ENCODE peak calls at places on chromosome 18, in seven cellular contexts. X, F, G, P, V, K and M are unnamed samples.

GRCh38 chr18:37441821-37442220 is 123.8 kb downstream of the CELF4 start:
- DNase-seq in X (no peak), F (no peak), G (no peak), P (no peak), V (no peak), K (no peak), M (no peak)

GRCh38 chr18:3119401-3120323 is 100.1 kb downstream of the MYOM1 start:
- DNase-seq in X (no peak), F (no peak), G (peak), P (peak), V (peak), K (no peak), M (no peak)

GRCh38 chr18:10226971-10227370 is 227.5 kb upstream of the APCDD1 start:
- DNase-seq in X (no peak), F (no peak), G (no peak), P (peak), V (no peak), K (no peak), M (no peak)

GRCh38 chr18:31738460-31739407 is 21.9 kb downstream of the SLC25A52 start:
- DNase-seq in X (no peak), F (no peak), G (peak), P (no peak), V (no peak), K (no peak), M (no peak)

GRCh38 chr18:35605686-35606417 is 24.3 kb downstream of the GALNT1 start:
- DNase-seq in X (no peak), F (no peak), G (no peak), P (no peak), V (no peak), K (no peak), M (no peak)

GRCh38 chr18:48408727-48409590 is at the start of gene ZBTB7C:
- DNase-seq in X (peak), F (peak), G (no peak), P (no peak), V (peak), K (peak), M (no peak)

GRCh38 chr18:79426376-79427300 is 30.9 kb downstream of the NFATC1 start:
- DNase-seq in X (no peak), F (no peak), G (no peak), P (no peak), V (no peak), K (no peak), M (no peak)

GRCh38 chr18:8866679-8867078 is 161.3 kb downstream of the MTCL1 start:
- DNase-seq in X (no peak), F (no peak), G (no peak), P (no peak), V (no peak), K (no peak), M (no peak)

GRCh38 chr18:12842459-12843380 is 41.3 kb downstream of the PTPN2 start:
- DNase-seq in X (no peak), F (no peak), G (no peak), P (no peak), V (no peak), K (no peak), M (no peak)

GRCh38 chr18:9574473-9575115 is 39.8 kb downstream of the PPP4R1 start:
- DNase-seq in X (no peak), F (no peak), G (no peak), P (no peak), V (no peak), K (no peak), M (no peak)

GRCh38 chr18:77114070-77114563 is 18.5 kb downstream of the MBP start:
- DNase-seq in X (no peak), F (no peak), G (no peak), P (no peak), V (no peak), K (no peak), M (no peak)

GRCh38 chr18:2540575-2540974 is 30.7 kb downstream of the METTL4 start:
- DNase-seq in X (no peak), F (no peak), G (no peak), P (no peak), V (no peak), K (no peak), M (no peak)

GRCh38 chr18:9379118-9379517 is 44.5 kb downstream of the TWSG1 start:
- DNase-seq in X (no peak), F (no peak), G (no peak), P (no peak), V (no peak), K (no peak), M (no peak)

GRCh38 chr18:10476430-10476829 is 22.0 kb downstream of the APCDD1 start:
- DNase-seq in X (no peak), F (peak), G (no peak), P (peak), V (no peak), K (no peak), M (no peak)

GRCh38 chr18:2240311-2240705 is 331.0 kb downstream of the METTL4 start:
- DNase-seq in X (no peak), F (no peak), G (no peak), P (no peak), V (no peak), K (no peak), M (no peak)

GRCh38 chr18:41666251-41666650 is 288.8 kb upstream of the PIK3C3 start:
- DNase-seq in X (no peak), F (no peak), G (no peak), P (no peak), V (no peak), K (no peak), M (no peak)

GRCh38 chr18:79400091-79400590 is 4.4 kb downstream of the NFATC1 start:
- DNase-seq in X (peak), F (no peak), G (no peak), P (no peak), V (peak), K (peak), M (peak)

GRCh38 chr18:12026562-12026961 is 45.3 kb downstream of the IMPA2 start:
- DNase-seq in X (no peak), F (no peak), G (no peak), P (no peak), V (no peak), K (no peak), M (peak)

GRCh38 chr18:2910751-2911425 is 64.1 kb downstream of the EMILIN2 start:
- DNase-seq in X (no peak), F (no peak), G (no peak), P (no peak), V (no peak), K (no peak), M (peak)

GRCh38 chr18:43681661-43682060 is 404.4 kb upstream of the SYT4 start:
- DNase-seq in X (no peak), F (no peak), G (no peak), P (no peak), V (no peak), K (no peak), M (no peak)

GRCh38 chr18:3447035-3447894 is 2.7 kb upstream of the TGIF1 start:
- DNase-seq in X (peak), F (peak), G (no peak), P (no peak), V (peak), K (peak), M (peak)

GRCh38 chr18:44816449-44816848 is 135.8 kb downstream of the SETBP1 start:
- DNase-seq in X (no peak), F (no peak), G (no peak), P (no peak), V (no peak), K (no peak), M (no peak)

GRCh38 chr18:56632070-56633022 is 6.0 kb downstream of the TXNL1 start:
- DNase-seq in X (no peak), F (no peak), G (no peak), P (no peak), V (no peak), K (no peak), M (no peak)

GRCh38 chr18:56638232-56639093 is at the start of gene TXNL1:
- DNase-seq in X (peak), F (peak), G (peak), P (peak), V (peak), K (peak), M (peak)

GRCh38 chr18:56637897-56638231 is 528 bp downstream of the TXNL1 start:
- DNase-seq in X (no peak), F (no peak), G (no peak), P (no peak), V (peak), K (no peak), M (no peak)

GRCh38 chr18:56639094-56639361 is 636 bp upstream of the TXNL1 start:
- DNase-seq in X (no peak), F (peak), G (no peak), P (no peak), V (no peak), K (no peak), M (no peak)

GRCh38 chr18:56635007-56635406 is 3.4 kb downstream of the TXNL1 start:
- DNase-seq in X (no peak), F (no peak), G (no peak), P (no peak), V (no peak), K (no peak), M (no peak)
- H3K4me3 ChIP-seq in X (no peak), F (no peak), G (no peak), P (no peak), V (no peak), K (no peak), M (no peak)

GRCh38 chr18:49412673-49413072 is 47.8 kb downstream of the DYM start:
- DNase-seq in X (no peak), F (no peak), G (no peak), P (no peak), V (no peak), K (no peak), M (no peak)

GRCh38 chr18:49406863-49407262 is 53.6 kb downstream of the DYM start:
- DNase-seq in X (no peak), F (no peak), G (no peak), P (no peak), V (no peak), K (no peak), M (no peak)

DNA sequence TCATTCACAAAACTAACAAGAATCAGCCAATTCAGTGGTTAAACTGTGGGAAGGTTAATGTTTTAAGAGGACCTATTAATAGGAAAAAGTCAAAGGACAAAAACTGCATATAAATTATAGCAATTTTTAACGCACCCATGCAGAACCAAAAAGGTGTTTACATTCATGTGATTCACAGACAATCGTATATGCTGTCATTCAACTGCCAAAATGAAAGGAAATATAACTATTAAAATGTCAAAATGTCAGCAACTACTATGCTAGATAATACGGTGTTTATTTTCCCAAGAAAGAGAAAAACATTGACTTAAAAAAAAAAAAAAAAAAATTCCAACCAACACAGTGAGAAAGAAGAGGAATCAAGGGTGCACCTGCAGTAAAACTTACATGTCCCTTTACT is 48.5 kb downstream of the DYM start:
- DNase-seq in X (no peak), F (no peak), G (no peak), P (no peak), V (no peak), K (no peak), M (no peak)
- TF ChIP-seq EP300 in X (no peak), F (no peak), G (no peak), P (no peak), V (no peak), K (no peak), M (no peak)

GRCh38 chr18:25239636-25240468 is 112.1 kb downstream of the ZNF521 start:
- DNase-seq in X (no peak), F (no peak), G (no peak), P (no peak), V (no peak), K (no peak), M (no peak)
- TF ChIP-seq POLR2AphosphoS5 in X (no peak), F (no peak), G (no peak), P (no peak), V (no peak), K (no peak), M (no peak)

DNA sequence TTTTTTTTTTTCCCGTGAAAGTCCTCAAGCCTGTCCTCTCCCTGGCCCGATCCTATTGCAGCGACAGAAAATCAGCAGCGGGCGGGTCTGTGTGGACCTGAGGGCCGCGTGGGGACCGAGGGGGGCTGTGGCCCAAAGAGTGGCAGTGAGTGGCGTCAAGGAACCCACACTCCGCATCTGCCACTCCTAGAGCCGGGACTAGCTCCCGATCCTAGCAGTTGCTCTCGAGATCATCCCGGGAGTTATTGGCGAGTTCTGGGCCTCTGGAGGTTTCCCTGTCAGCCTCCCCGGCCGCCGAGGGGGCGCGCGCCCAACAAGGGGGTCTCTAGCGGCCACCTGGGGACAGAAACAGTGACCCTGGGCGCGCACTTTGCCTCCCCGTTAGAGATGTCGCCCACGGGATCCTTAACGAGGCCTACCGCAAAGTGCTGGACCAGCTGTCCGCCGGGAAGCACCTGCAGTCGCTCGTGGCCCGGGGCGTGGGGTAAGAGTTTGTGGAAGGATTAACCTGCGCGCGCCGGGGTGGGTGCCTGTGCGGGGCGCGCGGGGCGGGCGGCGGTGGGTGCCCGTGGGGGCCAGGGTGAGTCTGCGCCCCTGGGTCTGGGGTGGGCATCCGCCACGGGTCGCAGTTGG is 3.3 kb downstream of the ADCYAP1 start:
- DNase-seq in X (no peak), F (peak), G (no peak), P (peak), V (no peak), K (peak), M (no peak)
- H3K4me3 ChIP-seq in X (peak), F (no peak), G (no peak), P (peak), V (no peak), K (peak), M (peak)

DNA sequence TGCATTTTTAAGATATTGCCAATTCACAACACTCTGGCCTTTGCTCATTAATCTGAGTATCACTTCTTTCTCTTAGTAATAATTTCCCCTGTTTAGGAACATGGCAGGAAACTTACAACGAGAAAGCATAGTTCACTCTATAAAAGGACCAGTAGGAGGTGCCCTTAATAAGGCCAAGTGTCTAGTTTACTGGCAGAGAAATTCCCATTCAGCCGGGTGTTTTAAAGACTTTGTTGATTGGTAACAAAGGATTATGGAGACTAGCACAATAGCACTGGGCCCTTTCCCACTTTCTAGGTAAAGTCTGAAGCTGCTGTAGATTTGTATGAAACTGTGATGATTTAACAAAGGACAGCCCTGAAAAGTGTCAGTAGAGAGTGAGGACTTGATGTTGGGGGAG is 3.1 kb downstream of the DCC start:
- DNase-seq in X (no peak), F (peak), G (no peak), P (no peak), V (no peak), K (no peak), M (no peak)
- TF ChIP-seq EP300 in X (no peak), F (no peak), G (no peak), P (no peak), V (no peak), K (no peak), M (no peak)

GRCh38 chr18:70423120-70423519 is 134.3 kb downstream of the SOCS6 start:
- DNase-seq in X (no peak), F (no peak), G (no peak), P (no peak), V (peak), K (no peak), M (no peak)

GRCh38 chr18:70420151-70420898 is 131.5 kb downstream of the SOCS6 start:
- DNase-seq in X (no peak), F (no peak), G (peak), P (no peak), V (no peak), K (no peak), M (no peak)

GRCh38 chr18:70421471-70421870 is 132.6 kb downstream of the SOCS6 start:
- DNase-seq in X (no peak), F (no peak), G (no peak), P (no peak), V (no peak), K (no peak), M (no peak)

GRCh38 chr18:70423988-70424387 is 135.1 kb downstream of the SOCS6 start:
- DNase-seq in X (peak), F (no peak), G (no peak), P (no peak), V (peak), K (no peak), M (no peak)

GRCh38 chr18:70422061-70422965 is 133.5 kb downstream of the SOCS6 start:
- DNase-seq in X (peak), F (no peak), G (peak), P (no peak), V (peak), K (no peak), M (peak)
- TF ChIP-seq POLR2AphosphoS5 in X (no peak), F (peak), G (no peak), P (peak), V (peak), K (no peak), M (peak)

DNA sequence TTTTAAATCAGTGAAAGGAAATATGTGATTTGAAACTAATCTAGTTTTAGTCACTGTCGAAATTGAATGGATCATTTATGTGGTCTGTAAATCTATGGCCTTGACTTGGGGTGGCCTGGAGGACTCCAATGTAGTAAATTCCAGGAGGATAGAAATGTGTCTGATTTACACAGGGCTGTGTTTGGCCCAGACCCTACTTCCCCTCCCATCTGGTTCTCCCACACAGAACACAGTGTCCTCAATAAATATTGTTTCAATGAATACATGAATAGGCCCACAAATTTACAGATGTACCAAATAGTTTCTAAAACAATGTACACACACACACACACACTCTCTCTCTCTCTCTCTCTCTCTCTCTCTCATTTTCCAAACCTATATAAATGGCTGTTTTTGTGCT is 2.0 kb downstream of the CCDC68 start:
- DNase-seq in X (no peak), F (peak), G (peak), P (peak), V (no peak), K (no peak), M (no peak)
- H3K4me3 ChIP-seq in X (no peak), F (no peak), G (peak), P (no peak), V (no peak), K (no peak), M (no peak)

DNA sequence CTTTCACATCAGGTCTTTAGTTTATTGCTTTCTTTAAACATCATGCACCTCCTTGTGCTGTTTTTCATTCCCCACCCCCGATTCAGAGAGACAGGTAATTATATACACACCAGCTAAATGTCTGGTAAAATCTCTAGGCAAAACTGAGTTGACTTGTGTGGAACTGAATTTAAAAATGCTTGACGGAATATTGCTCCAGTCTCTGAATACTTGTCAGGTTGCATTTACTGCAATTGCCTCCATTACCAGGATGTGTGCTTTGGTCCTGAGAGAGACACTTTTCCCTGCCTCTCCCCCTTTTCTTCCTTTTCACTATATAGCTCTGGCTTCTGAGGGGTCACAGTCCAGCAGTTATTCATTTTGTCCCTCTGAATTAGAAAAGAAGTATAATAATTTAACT is 104.0 kb downstream of the PTPRM start:
- DNase-seq in X (no peak), F (no peak), G (no peak), P (no peak), V (no peak), K (no peak), M (no peak)
- TF ChIP-seq EP300 in X (no peak), F (no peak), G (no peak), P (no peak), V (no peak), K (no peak), M (no peak)

GRCh38 chr18:34592961-34593382 is 117.1 kb upstream of the DTNA start:
- DNase-seq in X (peak), F (no peak), G (no peak), P (no peak), V (peak), K (peak), M (no peak)
- TF ChIP-seq POLR2AphosphoS5 in X (peak), F (no peak), G (no peak), P (peak), V (no peak), K (no peak), M (no peak)